ENCODE peak calls at places on chromosome 10, in nine cellular contexts. W, D, T, E, L, M, Q, R and J are unnamed samples.

GRCh38 chr10:88322336-88323063 is 260.6 kb downstream of the RNLS start:
- DNase-seq in W (no peak), D (no peak), T (no peak), E (no peak), L (no peak), M (no peak), Q (no peak), R (no peak), J (no peak)

GRCh38 chr10:17031656-17032630 is 97.7 kb downstream of the CUBN start:
- DNase-seq in W (peak; percentile 27), D (no peak), T (no peak), E (no peak), L (no peak), M (no peak), Q (no peak), R (no peak), J (no peak)

GRCh38 chr10:22321156-22321711 is 335 bp downstream of the BMI1 start:
- DNase-seq in W (peak; percentile 76), D (peak; percentile 71), T (peak; percentile 68), E (peak; percentile 62), L (peak; percentile 66), M (peak; percentile 83), Q (peak; percentile 77), R (peak; percentile 75), J (no peak)

GRCh38 chr10:35172574-35172973 is 45.9 kb downstream of the CREM start:
- DNase-seq in W (peak; percentile 57), D (peak; percentile 41), T (no peak), E (no peak), L (no peak), M (peak; percentile 95), Q (peak; percentile 32), R (peak; percentile 55), J (peak; percentile 51)

GRCh38 chr10:126006906-126007305 is 110.5 kb downstream of the FANK1 start:
- DNase-seq in W (no peak), D (no peak), T (no peak), E (no peak), L (no peak), M (no peak), Q (no peak), R (no peak), J (no peak)

GRCh38 chr10:96835826-96836365 is 3.8 kb downstream of the LCOR start:
- DNase-seq in W (peak; percentile 19), D (peak; percentile 34), T (no peak), E (no peak), L (no peak), M (peak; percentile 62), Q (peak; percentile 15), R (peak; percentile 73), J (no peak)

GRCh38 chr10:95628786-95629185 is 27.7 kb downstream of the ALDH18A1 start:
- DNase-seq in W (no peak), D (no peak), T (no peak), E (no peak), L (no peak), M (peak; percentile 9), Q (no peak), R (peak; percentile 19), J (no peak)

GRCh38 chr10:64515975-64516699 is 994.9 kb downstream of the REEP3 start:
- DNase-seq in W (no peak), D (no peak), T (no peak), E (no peak), L (no peak), M (no peak), Q (no peak), R (no peak), J (no peak)

GRCh38 chr10:62814901-62815372 is 1.2 kb downstream of the EGR2 start:
- DNase-seq in W (peak; percentile 10), D (no peak), T (no peak), E (peak; percentile 33), L (peak; percentile 43), M (peak; percentile 7), Q (peak; percentile 23), R (peak; percentile 10), J (no peak)

GRCh38 chr10:69846252-69847000 is 44.7 kb downstream of the COL13A1 start:
- DNase-seq in W (no peak), D (peak; percentile 27), T (no peak), E (no peak), L (no peak), M (no peak), Q (peak; percentile 60), R (peak; percentile 38), J (no peak)

GRCh38 chr10:88114368-88114767 is 250.9 kb downstream of the PTEN start:
- DNase-seq in W (peak; percentile 54), D (peak; percentile 25), T (peak; percentile 53), E (peak; percentile 26), L (no peak), M (peak; percentile 69), Q (peak; percentile 25), R (peak; percentile 42), J (peak; percentile 28)

GRCh38 chr10:117364121-117364960 is 10.9 kb downstream of the PDZD8 start:
- DNase-seq in W (peak; percentile 46), D (peak; percentile 36), T (no peak), E (no peak), L (no peak), M (peak; percentile 82), Q (no peak), R (peak; percentile 34), J (no peak)

GRCh38 chr10:126904493-126904806 is 778 bp upstream of the DOCK1 start:
- DNase-seq in W (no peak), D (no peak), T (no peak), E (no peak), L (no peak), M (peak; percentile 15), Q (peak; percentile 25), R (no peak), J (no peak)

GRCh38 chr10:47173929-47174442 is 126.0 kb upstream of the GDF10 start:
- DNase-seq in W (peak; percentile 29), D (no peak), T (no peak), E (no peak), L (no peak), M (peak; percentile 50), Q (no peak), R (peak; percentile 45), J (no peak)

GRCh38 chr10:56881218-56881617 is 520.2 kb upstream of the ZWINT start:
- DNase-seq in W (no peak), D (no peak), T (no peak), E (no peak), L (no peak), M (no peak), Q (no peak), R (no peak), J (no peak)

GRCh38 chr10:35896011-35896410 is 253.9 kb upstream of the FZD8 start:
- DNase-seq in W (peak; percentile 81), D (peak; percentile 90), T (no peak), E (no peak), L (no peak), M (peak; percentile 88), Q (peak; percentile 76), R (peak; percentile 85), J (no peak)

GRCh38 chr10:30185916-30186315 is 126.5 kb upstream of the JCAD start:
- DNase-seq in W (peak; percentile 92), D (peak; percentile 90), T (no peak), E (no peak), L (no peak), M (peak; percentile 87), Q (peak; percentile 80), R (peak; percentile 95), J (no peak)

GRCh38 chr10:86802709-86803108 is 46.3 kb downstream of the BMPR1A start:
- DNase-seq in W (no peak), D (no peak), T (no peak), E (no peak), L (no peak), M (no peak), Q (no peak), R (no peak), J (no peak)

GRCh38 chr10:31770307-31770902 is 158.2 kb downstream of the ARHGAP12 start:
- DNase-seq in W (peak; percentile 28), D (no peak), T (peak; percentile 38), E (peak; percentile 63), L (peak; percentile 65), M (no peak), Q (no peak), R (no peak), J (peak; percentile 22)

GRCh38 chr10:88194041-88194887 is 330.8 kb downstream of the PTEN start:
- DNase-seq in W (peak; percentile 42), D (peak; percentile 31), T (no peak), E (no peak), L (peak; percentile 9), M (no peak), Q (no peak), R (peak; percentile 41), J (no peak)

GRCh38 chr10:89228136-89228535 is 21.0 kb upstream of the CH25H start:
- DNase-seq in W (no peak), D (no peak), T (no peak), E (no peak), L (no peak), M (no peak), Q (no peak), R (no peak), J (no peak)

GRCh38 chr10:31136386-31136785 is 104.7 kb upstream of the ZNF438 start:
- DNase-seq in W (no peak), D (no peak), T (no peak), E (no peak), L (no peak), M (no peak), Q (no peak), R (no peak), J (no peak)

GRCh38 chr10:71092812-71093391 is 119.5 kb upstream of the UNC5B start:
- DNase-seq in W (no peak), D (no peak), T (no peak), E (no peak), L (no peak), M (no peak), Q (peak; percentile 12), R (no peak), J (no peak)

GRCh38 chr10:78706256-78706655 is 362.5 kb upstream of the ZMIZ1 start:
- DNase-seq in W (peak; percentile 18), D (peak; percentile 61), T (peak; percentile 28), E (no peak), L (no peak), M (no peak), Q (no peak), R (peak; percentile 34), J (no peak)

GRCh38 chr10:132186488-132187413 is at the start of gene DPYSL4:
- DNase-seq in W (no peak), D (no peak), T (peak; percentile 84), E (no peak), L (peak; percentile 6), M (no peak), Q (peak; percentile 96), R (peak; percentile 19), J (peak; percentile 27)

GRCh38 chr10:74150151-74151056 is at the start of gene AP3M1:
- DNase-seq in W (no peak), D (no peak), T (peak; percentile 67), E (peak; percentile 70), L (peak; percentile 73), M (no peak), Q (peak; percentile 85), R (no peak), J (peak; percentile 24)

GRCh38 chr10:133178357-133179127 is 18.5 kb downstream of the KNDC1 start:
- DNase-seq in W (no peak), D (no peak), T (no peak), E (no peak), L (no peak), M (no peak), Q (no peak), R (no peak), J (no peak)

GRCh38 chr10:88042162-88043100 is 179.0 kb downstream of the PTEN start:
- DNase-seq in W (peak; percentile 52), D (peak; percentile 78), T (no peak), E (no peak), L (no peak), M (peak; percentile 84), Q (peak; percentile 52), R (peak; percentile 91), J (no peak)

GRCh38 chr10:102344067-102344466 is 51.4 kb upstream of the NFKB2 start:
- DNase-seq in W (peak; percentile 80), D (peak; percentile 56), T (no peak), E (no peak), L (no peak), M (peak; percentile 41), Q (peak; percentile 35), R (peak; percentile 49), J (no peak)

GRCh38 chr10:84329986-84330651 is 1.7 kb downstream of the CCSER2 start:
- DNase-seq in W (no peak), D (no peak), T (no peak), E (no peak), L (no peak), M (no peak), Q (no peak), R (no peak), J (no peak)

GRCh38 chr10:76155961-76156360 is 724.5 kb downstream of the LRMDA start:
- DNase-seq in W (no peak), D (no peak), T (no peak), E (no peak), L (no peak), M (no peak), Q (no peak), R (peak; percentile 30), J (no peak)